ENCODE peak calls at places on chromosome 19, in five cellular contexts. I is neural progenitor cell, K is neuronal stem cell, H is GM23248, R is PC-3. M is an unnamed sample.
A peak's percentile ranks its signal among the peaks of the same experiment; 100 is the strongest.

GRCh38 chr19:47497821-47498520 is 14.0 kb upstream of the KPTN start:
- DNase-seq in R (no peak), H (no peak), K (no peak), I (no peak), M (no peak)

GRCh38 chr19:49427855-49428546 is 2.8 kb downstream of the GFY start:
- DNase-seq in I (peak; percentile 80), R (peak; percentile 43), H (peak; percentile 43), K (no peak), M (no peak)

GRCh38 chr19:33444993-33445751 is 71.7 kb downstream of the CEBPG start:
- DNase-seq in K (no peak), I (no peak), R (no peak), H (peak; percentile 53), M (no peak)

GRCh38 chr19:2949939-2950285 is 5.1 kb upstream of the ZNF77 start:
- DNase-seq in K (no peak), R (peak; percentile 4), H (peak; percentile 32), I (no peak), M (no peak)

GRCh38 chr19:32924200-32924599 is 47.6 kb downstream of the CEP89 start:
- DNase-seq in K (no peak), I (no peak), H (peak; percentile 27), R (peak; percentile 40), M (no peak)

GRCh38 chr19:33430674-33431277 is 57.3 kb downstream of the CEBPG start:
- DNase-seq in I (peak; percentile 83), K (peak; percentile 59), R (peak; percentile 71), H (peak; percentile 79), M (peak; percentile 78)

GRCh38 chr19:7187605-7188339 is 106.4 kb downstream of the INSR start:
- DNase-seq in K (no peak), I (no peak), H (no peak), R (no peak), M (no peak)

GRCh38 chr19:48556163-48556562 is 4.2 kb downstream of the SULT2B1 start:
- DNase-seq in I (peak; percentile 28), R (peak; percentile 72), H (peak; percentile 88), K (no peak), M (peak; percentile 71)

GRCh38 chr19:1699998-1700732 is 47.8 kb upstream of the TCF3 start:
- DNase-seq in H (no peak), R (no peak), K (no peak), I (no peak), M (no peak)

GRCh38 chr19:35351441-35352176 is 3.9 kb downstream of the FFAR1 start:
- DNase-seq in K (no peak), I (no peak), R (no peak), H (no peak), M (no peak)

GRCh38 chr19:50398675-50399367 is 14.7 kb downstream of the POLD1 start:
- DNase-seq in H (no peak), K (no peak), R (no peak), I (no peak), M (no peak)

GRCh38 chr19:12985049-12985776 is 10.1 kb upstream of the NFIX start:
- DNase-seq in R (no peak), I (peak; percentile 36), H (peak; percentile 88), K (no peak), M (no peak)

GRCh38 chr19:40605201-40605971 is 4.2 kb downstream of the LTBP4 start:
- DNase-seq in I (peak; percentile 79), R (peak; percentile 83), K (no peak), H (peak; percentile 82), M (peak; percentile 85)

GRCh38 chr19:7665076-7665475 is 3.8 kb upstream of the RETN start:
- DNase-seq in I (no peak), K (no peak), H (peak; percentile 26), R (no peak), M (peak; percentile 89)

GRCh38 chr19:50629801-50630200 is 9.9 kb downstream of the SYT3 start:
- DNase-seq in R (no peak), I (no peak), K (no peak), H (no peak), M (no peak)

GRCh38 chr19:51565583-51565982 is 5.5 kb upstream of the ZNF175 start:
- DNase-seq in R (no peak), I (no peak), H (no peak), K (no peak), M (no peak)

GRCh38 chr19:13526552-13526951 is 20.3 kb upstream of the CACNA1A start:
- DNase-seq in I (peak; percentile 34), H (peak; percentile 49), R (peak; percentile 51), K (no peak), M (no peak)

GRCh38 chr19:40465025-40465780 is at the start of gene BLVRB:
- DNase-seq in I (no peak), R (peak; percentile 39), H (peak; percentile 87), K (no peak), M (peak; percentile 63)

GRCh38 chr19:918481-919156 is 1.5 kb downstream of the KISS1R start:
- DNase-seq in H (no peak), R (peak; percentile 19), I (peak; percentile 39), K (no peak), M (no peak)

GRCh38 chr19:2561895-2562294 is 86.0 kb downstream of the GADD45B start:
- DNase-seq in K (no peak), I (no peak), H (no peak), R (no peak), M (no peak)

GRCh38 chr19:6362351-6362801 is 1.0 kb downstream of the CLPP start:
- DNase-seq in K (no peak), H (peak; percentile 26), R (no peak), I (no peak), M (peak; percentile 16)

GRCh38 chr19:54389556-54389955 is 24.8 kb upstream of the LAIR1 start:
- DNase-seq in H (no peak), R (no peak), K (no peak), I (no peak), M (no peak)

GRCh38 chr19:54391589-54392061 is 23.6 kb upstream of the TTYH1 start:
- DNase-seq in R (peak; percentile 58), H (no peak), I (peak; percentile 26), K (no peak), M (no peak)

GRCh38 chr19:54392078-54392477 is 23.2 kb upstream of the TTYH1 start:
- DNase-seq in I (no peak), R (no peak), K (no peak), H (no peak), M (no peak)

GRCh38 chr19:54388803-54389144 is 24.0 kb upstream of the LAIR1 start:
- DNase-seq in H (no peak), I (no peak), K (no peak), R (no peak), M (no peak)

DNA sequence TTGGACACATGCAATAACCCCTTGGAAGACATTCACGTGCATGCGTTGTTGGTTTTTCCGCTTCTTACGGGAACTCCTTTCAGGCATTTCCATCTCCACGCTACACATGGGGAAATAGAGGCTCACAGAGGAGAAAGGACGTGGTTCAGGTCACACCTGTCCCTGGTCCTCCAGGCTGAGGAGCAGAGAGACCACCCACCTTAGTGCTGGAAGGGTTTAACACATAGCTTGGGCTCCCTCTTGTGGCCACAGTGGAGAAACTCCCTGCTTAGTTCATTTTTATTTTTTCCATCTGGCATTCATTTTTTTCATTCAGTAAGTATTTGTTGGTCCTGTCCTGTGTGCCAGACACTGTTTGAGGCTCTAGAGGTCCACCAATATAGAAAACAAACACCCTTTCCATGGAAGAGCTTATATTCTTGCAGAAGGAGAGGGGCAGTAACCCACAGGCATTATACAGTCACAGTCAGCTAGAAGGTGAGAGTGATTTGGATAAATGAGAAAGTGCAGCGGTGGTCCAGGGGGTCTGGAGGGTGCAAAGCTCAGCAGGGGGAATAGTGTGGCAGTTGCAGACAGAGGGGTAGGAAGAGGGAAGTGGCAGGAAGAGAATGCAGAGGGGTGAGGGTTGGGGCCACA is 24.2 kb upstream of the TTYH1 start:
- DNase-seq in H (peak; percentile 76), I (peak; percentile 93), K (peak; percentile 83), R (peak; percentile 69), M (peak; percentile 85)
- H3K9ac ChIP-seq in H (no peak overlapping the region), I (no peak overlapping the region), K (no peak overlapping the region), R (no peak overlapping the region), M (no peak overlapping the region)

DNA sequence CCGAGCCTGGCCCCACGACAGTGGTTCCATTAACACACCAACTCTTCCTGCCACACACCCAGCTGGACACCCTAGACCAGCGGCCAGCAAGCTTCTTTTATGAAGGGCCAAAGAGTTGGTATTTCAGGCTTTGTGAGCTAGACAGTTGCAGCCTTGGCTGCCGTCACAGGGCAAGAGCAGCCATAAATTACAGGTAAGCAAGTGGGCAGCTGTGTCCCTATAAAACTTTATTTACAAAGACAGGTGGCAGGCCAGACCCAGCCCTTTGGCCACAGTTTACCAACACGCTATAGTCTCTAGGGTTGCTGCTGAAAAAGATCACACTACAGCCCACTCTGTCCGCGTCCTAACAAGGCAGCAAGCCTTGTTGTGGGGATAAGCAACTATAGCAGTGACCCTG is 13.3 kb downstream of the ELL start:
- DNase-seq in K (no peak), I (no peak), R (no peak), H (no peak), M (no peak)
- H3K9ac ChIP-seq in K (no peak overlapping the region), I (no peak overlapping the region), R (no peak overlapping the region), H (no peak overlapping the region), M (no peak overlapping the region)

DNA sequence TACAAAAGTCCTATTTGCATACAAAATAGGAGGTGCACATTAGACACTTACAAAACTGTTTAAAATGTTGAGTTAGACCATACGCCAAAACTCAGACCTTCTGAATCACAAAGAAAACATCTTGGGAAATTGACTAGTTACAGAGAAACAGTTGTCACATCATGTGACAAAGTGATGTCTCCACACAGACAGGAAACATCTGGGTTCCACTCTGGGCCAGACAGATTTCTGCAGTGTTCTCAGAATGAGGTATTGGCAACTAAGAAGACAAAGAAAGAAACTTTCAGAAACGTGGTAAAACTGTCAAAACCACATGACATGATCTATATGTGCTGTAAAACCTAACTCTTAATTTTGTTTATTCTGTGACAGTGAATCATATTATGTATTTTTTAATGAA is 6.7 kb downstream of the ZNF793 start:
- DNase-seq in H (no peak), I (no peak), R (no peak), K (no peak), M (no peak)
- H3K9ac ChIP-seq in H (no peak overlapping the region), I (no peak overlapping the region), R (no peak overlapping the region), K (no peak overlapping the region), M (no peak overlapping the region)

GRCh38 chr19:16470541-16470910 is 1.2 kb downstream of the EPS15L1 start:
- DNase-seq in I (no peak), R (peak; percentile 19), K (no peak), H (no peak), M (peak; percentile 15)
- H3K9ac ChIP-seq in I (no peak overlapping the region), R (peak overlapping the region; percentile 88), K (no peak overlapping the region), H (peak overlapping the region; percentile 79), M (peak overlapping the region; percentile 89)

GRCh38 chr19:44306283-44306682 is 1.5 kb upstream of the ZNF235 start:
- DNase-seq in I (no peak), R (no peak), K (no peak), H (no peak), M (no peak)

GRCh38 chr19:44304659-44305193 is at the start of gene ZNF235:
- DNase-seq in R (peak; percentile 96), I (peak; percentile 95), H (peak; percentile 99), K (peak; percentile 84), M (peak; percentile 99)

GRCh38 chr19:44303976-44304568 is 753 bp downstream of the ZNF235 start:
- DNase-seq in R (peak; percentile 26), I (peak; percentile 60), H (peak; percentile 77), K (peak; percentile 21), M (peak; percentile 72)

GRCh38 chr19:44305457-44305856 is 632 bp upstream of the ZNF235 start:
- DNase-seq in K (no peak), H (no peak), R (no peak), I (no peak), M (no peak)

DNA sequence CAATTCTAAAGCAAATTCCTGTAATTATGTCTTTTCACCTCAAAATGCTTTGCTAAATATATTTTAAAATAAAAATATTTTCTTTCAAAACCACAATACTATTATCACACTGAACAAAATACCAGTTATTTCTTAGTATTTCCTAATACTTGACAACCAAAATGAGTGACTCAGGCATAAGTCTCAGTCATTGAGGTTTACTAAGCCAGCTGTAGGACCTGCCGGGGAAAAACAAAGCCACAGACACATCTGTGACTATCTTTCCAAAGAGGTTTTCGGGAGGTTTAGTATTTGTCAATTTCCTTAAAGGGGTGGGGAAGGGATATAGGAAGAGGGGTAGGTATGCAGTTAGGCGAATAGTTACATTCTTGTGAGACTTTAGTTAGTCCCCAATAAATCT is 3.2 kb upstream of the ZNF235 start:
- DNase-seq in H (peak; percentile 78), K (no peak), R (peak; percentile 14), I (no peak), M (no peak)
- H3K9ac ChIP-seq in H (no peak overlapping the region), K (no peak overlapping the region), R (no peak overlapping the region), I (no peak overlapping the region), M (no peak overlapping the region)

M was measured in adipocyte.